ENCODE peak calls at places on chromosome 20, in seven cellular contexts. Z, S, D, R, X, Y and K are unnamed samples.

GRCh38 chr20:59177266-59178250 is 13.9 kb downstream of the ZNF831 start:
- DNase-seq in Z (no peak), S (no peak), D (no peak), R (no peak), X (no peak), Y (no peak), K (no peak)

GRCh38 chr20:31987744-31988143 is 19.8 kb downstream of the XKR7 start:
- DNase-seq in Z (peak; percentile 36), S (no peak), D (no peak), R (peak; percentile 60), X (no peak), Y (no peak), K (no peak)

GRCh38 chr20:51275816-51276215 is 252.9 kb upstream of the KCNG1 start:
- DNase-seq in Z (no peak), S (no peak), D (no peak), R (peak; percentile 15), X (no peak), Y (no peak), K (no peak)

GRCh38 chr20:36645998-36646397 is at the start of gene SLA2:
- DNase-seq in Z (no peak), S (no peak), D (no peak), R (no peak), X (no peak), Y (peak; percentile 46), K (no peak)

GRCh38 chr20:23551383-23551782 is 16.9 kb downstream of the CST9L start:
- DNase-seq in Z (no peak), S (no peak), D (no peak), R (no peak), X (no peak), Y (no peak), K (no peak)

GRCh38 chr20:63846128-63846771 is 15.0 kb upstream of the ABHD16B start:
- DNase-seq in Z (peak; percentile 56), S (no peak), D (peak; percentile 78), R (peak; percentile 82), X (no peak), Y (no peak), K (no peak)

GRCh38 chr20:33539129-33539528 is 49.2 kb downstream of the CBFA2T2 start:
- DNase-seq in Z (no peak), S (no peak), D (no peak), R (no peak), X (no peak), Y (no peak), K (no peak)

GRCh38 chr20:40797425-40797824 is 108.4 kb upstream of the MAFB start:
- DNase-seq in Z (peak; percentile 13), S (no peak), D (no peak), R (peak; percentile 20), X (peak; percentile 16), Y (no peak), K (no peak)

GRCh38 chr20:56163806-56164205 is 84.7 kb upstream of the MC3R start:
- DNase-seq in Z (no peak), S (no peak), D (no peak), R (no peak), X (no peak), Y (no peak), K (no peak)

GRCh38 chr20:44810391-44811149 is at the start of gene RIMS4:
- DNase-seq in Z (peak; percentile 33), S (no peak), D (peak; percentile 26), R (no peak), X (no peak), Y (peak; percentile 46), K (no peak)

GRCh38 chr20:63461364-63461763 is 11.1 kb downstream of the KCNQ2 start:
- DNase-seq in Z (no peak), S (no peak), D (no peak), R (no peak), X (no peak), Y (peak; percentile 72), K (no peak)

GRCh38 chr20:58889334-58890072 is 37.0 kb downstream of the GNAS start:
- DNase-seq in Z (no peak), S (no peak), D (no peak), R (no peak), X (no peak), Y (no peak), K (peak; percentile 60)

GRCh38 chr20:51095755-51096509 is 73.0 kb upstream of the KCNG1 start:
- DNase-seq in Z (no peak), S (no peak), D (no peak), R (no peak), X (no peak), Y (no peak), K (no peak)

GRCh38 chr20:10309326-10309725 is 90.7 kb downstream of the SNAP25 start:
- DNase-seq in Z (peak; percentile 46), S (no peak), D (no peak), R (peak; percentile 37), X (no peak), Y (no peak), K (no peak)

GRCh38 chr20:14288341-14289330 is 48.8 kb downstream of the FLRT3 start:
- DNase-seq in Z (peak; percentile 33), S (no peak), D (no peak), R (peak; percentile 0), X (no peak), Y (no peak), K (no peak)

GRCh38 chr20:62238569-62239277 is 402 bp downstream of the OSBPL2 start:
- DNase-seq in Z (no peak), S (no peak), D (no peak), R (peak; percentile 40), X (no peak), Y (no peak), K (peak; percentile 51)

GRCh38 chr20:38208088-38208487 is 43.0 kb upstream of the TGM2 start:
- DNase-seq in Z (no peak), S (no peak), D (peak; percentile 23), R (no peak), X (no peak), Y (no peak), K (no peak)

GRCh38 chr20:44125332-44126127 is 61.5 kb downstream of the JPH2 start:
- DNase-seq in Z (no peak), S (peak; percentile 47), D (peak; percentile 12), R (no peak), X (no peak), Y (no peak), K (no peak)

GRCh38 chr20:18634501-18634900 is 46.6 kb downstream of the DTD1 start:
- DNase-seq in Z (no peak), S (no peak), D (no peak), R (no peak), X (no peak), Y (no peak), K (no peak)

GRCh38 chr20:18639501-18639979 is 51.7 kb downstream of the DTD1 start:
- DNase-seq in Z (no peak), S (peak; percentile 36), D (no peak), R (no peak), X (no peak), Y (no peak), K (no peak)

GRCh38 chr20:18637296-18637695 is 49.4 kb downstream of the DTD1 start:
- DNase-seq in Z (no peak), S (no peak), D (no peak), R (no peak), X (no peak), Y (no peak), K (no peak)

GRCh38 chr20:18633411-18633810 is 45.6 kb downstream of the DTD1 start:
- DNase-seq in Z (no peak), S (no peak), D (no peak), R (no peak), X (no peak), Y (no peak), K (no peak)

GRCh38 chr20:18638768-18639167 is 50.9 kb downstream of the DTD1 start:
- DNase-seq in Z (no peak), S (peak; percentile 28), D (no peak), R (no peak), X (no peak), Y (no peak), K (no peak)
- TF ChIP-seq POLR2A in Z (no peak), S (no peak), D (no peak), R (no peak), X (no peak), Y (no peak), K (no peak)

GRCh38 chr20:35616465-35617396 is 1.1 kb downstream of the SPAG4 start:
- DNase-seq in Z (peak; percentile 87), S (peak; percentile 95), D (peak; percentile 89), R (peak; percentile 86), X (peak; percentile 74), Y (no peak), K (peak; percentile 71)
- TF ChIP-seq POLR2A in Z (peak; percentile 44), S (peak; percentile 30), D (peak; percentile 72), R (peak; percentile 54), X (no peak), Y (no peak), K (no peak)

GRCh38 chr20:45892828-45893500 is 1.8 kb downstream of the CTSA start:
- DNase-seq in Z (no peak), S (no peak), D (no peak), R (no peak), X (no peak), Y (no peak), K (no peak)

GRCh38 chr20:45890077-45890996 is 671 bp downstream of the NEURL2 start:
- DNase-seq in Z (peak; percentile 35), S (peak; percentile 94), D (peak; percentile 82), R (no peak), X (peak; percentile 92), Y (peak; percentile 39), K (peak; percentile 86)

GRCh38 chr20:45893831-45894230 is 2.7 kb downstream of the CTSA start:
- DNase-seq in Z (no peak), S (no peak), D (no peak), R (no peak), X (no peak), Y (no peak), K (no peak)

GRCh38 chr20:45892049-45892816 is 1.1 kb downstream of the CTSA start:
- DNase-seq in Z (peak; percentile 81), S (peak; percentile 59), D (no peak), R (peak; percentile 71), X (no peak), Y (no peak), K (peak; percentile 54)

GRCh38 chr20:45890997-45891983 is at the start of the genes CTSA and NEURL2:
- DNase-seq in Z (peak; percentile 99), S (peak; percentile 98), D (peak; percentile 97), R (peak; percentile 96), X (peak; percentile 96), Y (peak; percentile 100), K (peak; percentile 94)
- TF ChIP-seq POLR2A in Z (no peak), S (peak; percentile 32), D (peak; percentile 80), R (peak; percentile 68), X (no peak), Y (no peak), K (peak; percentile 57)

GRCh38 chr20:49248301-49248700 is 29.1 kb downstream of the DDX27 start:
- DNase-seq in Z (no peak), S (no peak), D (no peak), R (no peak), X (no peak), Y (no peak), K (no peak)

GRCh38 chr20:49247792-49248191 is 28.6 kb downstream of the DDX27 start:
- DNase-seq in Z (no peak), S (no peak), D (no peak), R (no peak), X (no peak), Y (no peak), K (no peak)

GRCh38 chr20:49248879-49249665 is 28.8 kb downstream of the ZNFX1 start:
- DNase-seq in Z (no peak), S (no peak), D (no peak), R (no peak), X (no peak), Y (no peak), K (no peak)

GRCh38 chr20:49247169-49247734 is 28.0 kb downstream of the DDX27 start:
- DNase-seq in Z (no peak), S (no peak), D (no peak), R (no peak), X (no peak), Y (no peak), K (no peak)

GRCh38 chr20:49245921-49246740 is 26.9 kb downstream of the DDX27 start:
- DNase-seq in Z (peak; percentile 73), S (no peak), D (no peak), R (peak; percentile 40), X (peak; percentile 25), Y (peak; percentile 35), K (peak; percentile 71)
- TF ChIP-seq POLR2A in Z (no peak), S (no peak), D (no peak), R (no peak), X (no peak), Y (peak; percentile 73), K (no peak)